ENCODE peak calls at places on chromosomes 1 and 21, in nine cellular contexts. Y is HFFc6, V is endodermal cell, F is T-helper 9 cell, I is right atrium auricular region, N is MV-4-11, H is MM.1S, L is dermis blood vessel endothelial cell, K is amniotic stem cell. M is an unnamed sample.

GRCh38 chr1:229553621-229554120 is 4.8 kb downstream of the ABCB10 start:
- DNase-seq in Y (no peak), V (no peak), F (no peak), I (no peak), N (peak; percentile 62), H (no peak), L (no peak), K (no peak), M (no peak)

GRCh38 chr1:60299581-60299980 is 226.0 kb upstream of the C1orf87 start:
- DNase-seq in Y (no peak), V (no peak), F (no peak), I (no peak), N (no peak), H (no peak), L (no peak), K (no peak), M (no peak)

GRCh38 chr1:50080904-50081586 is 27.7 kb upstream of the ELAVL4 start:
- DNase-seq in Y (no peak), V (peak; percentile 55), F (no peak), I (no peak), N (no peak), H (peak; percentile 51), L (no peak), K (no peak), M (no peak)

GRCh38 chr1:46289134-46289494 is 14.3 kb downstream of the LRRC41 start:
- DNase-seq in Y (no peak), V (no peak), F (no peak), I (no peak), N (no peak), H (no peak), L (no peak), K (no peak), M (no peak)

GRCh38 chr1:86753700-86754099 is 49.3 kb downstream of the SH3GLB1 start:
- DNase-seq in Y (no peak), V (peak; percentile 72), F (no peak), I (no peak), N (no peak), H (peak; percentile 88), L (peak; percentile 51), K (no peak), M (no peak)

GRCh38 chr1:145714524-145715111 is 4.7 kb upstream of the CD160 start:
- DNase-seq in Y (no peak), V (no peak), F (no peak), I (no peak), N (no peak), H (no peak), L (no peak), K (no peak), M (no peak)

GRCh38 chr1:239575113-239575512 is 188.7 kb downstream of the CHRM3 start:
- DNase-seq in Y (no peak), V (no peak), F (no peak), I (no peak), N (no peak), H (no peak), L (no peak), K (no peak), M (no peak)

GRCh38 chr21:32414579-32415358 is 2.3 kb downstream of the EVA1C start:
- DNase-seq in Y (peak; percentile 60), V (no peak), F (no peak), I (no peak), N (no peak), H (no peak), L (peak; percentile 78), K (no peak), M (no peak)

GRCh38 chr1:81999364-81999763 is 198.6 kb downstream of the ADGRL2 start:
- DNase-seq in Y (no peak), V (no peak), F (no peak), I (no peak), N (no peak), H (no peak), L (no peak), K (no peak), M (no peak)

GRCh38 chr1:109617291-109617801 is 2.1 kb downstream of the GNAT2 start:
- DNase-seq in Y (peak; percentile 81), V (peak; percentile 75), F (no peak), I (no peak), N (peak; percentile 77), H (no peak), L (peak; percentile 96), K (peak; percentile 54), M (no peak)

GRCh38 chr21:29643289-29643688 is 296.5 kb downstream of the GRIK1 start:
- DNase-seq in Y (no peak), V (no peak), F (no peak), I (no peak), N (no peak), H (no peak), L (no peak), K (no peak), M (no peak)

GRCh38 chr1:184160942-184161698 is 109.6 kb downstream of the TSEN15 start:
- DNase-seq in Y (peak; percentile 92), V (no peak), F (no peak), I (peak; percentile 66), N (no peak), H (no peak), L (no peak), K (no peak), M (no peak)

GRCh38 chr21:32411366-32412161 is 942 bp upstream of the EVA1C start:
- DNase-seq in Y (peak; percentile 24), V (peak; percentile 71), F (peak; percentile 44), I (peak; percentile 96), N (no peak), H (no peak), L (peak; percentile 80), K (no peak), M (peak; percentile 96)

GRCh38 chr21:40011371-40011770 is 144.1 kb downstream of the PCP4 start:
- DNase-seq in Y (no peak), V (no peak), F (no peak), I (no peak), N (no peak), H (no peak), L (no peak), K (no peak), M (no peak)

GRCh38 chr1:156191292-156191954 is 2.5 kb upstream of the SLC25A44 start:
- DNase-seq in Y (no peak), V (no peak), F (no peak), I (no peak), N (no peak), H (no peak), L (no peak), K (no peak), M (no peak)

GRCh38 chr1:111205724-111206070 is 5.3 kb upstream of the DENND2D start:
- DNase-seq in Y (peak; percentile 17), V (no peak), F (no peak), I (no peak), N (peak; percentile 72), H (no peak), L (no peak), K (no peak), M (no peak)

GRCh38 chr1:71587961-71588360 is 507.1 kb upstream of the ZRANB2 start:
- DNase-seq in Y (peak; percentile 19), V (no peak), F (no peak), I (no peak), N (peak; percentile 39), H (peak; percentile 32), L (peak; percentile 8), K (peak; percentile 35), M (no peak)

GRCh38 chr21:45522381-45522780 is 19.9 kb downstream of the SLC19A1 start:
- DNase-seq in Y (no peak), V (no peak), F (no peak), I (no peak), N (no peak), H (no peak), L (no peak), K (no peak), M (no peak)

GRCh38 chr1:116909511-116910378 is at the start of gene PTGFRN:
- DNase-seq in Y (no peak), V (peak; percentile 92), F (peak; percentile 4), I (peak; percentile 77), N (peak; percentile 28), H (no peak), L (peak; percentile 52), K (peak; percentile 35), M (peak; percentile 80)

GRCh38 chr1:47647327-47647845 is 209.5 kb downstream of the FOXD2 start:
- DNase-seq in Y (no peak), V (no peak), F (no peak), I (no peak), N (no peak), H (no peak), L (no peak), K (no peak), M (no peak)

GRCh38 chr1:154442006-154442740 is 37.0 kb downstream of the IL6R start:
- DNase-seq in Y (no peak), V (peak; percentile 65), F (no peak), I (no peak), N (no peak), H (no peak), L (peak; percentile 49), K (no peak), M (no peak)

GRCh38 chr1:51950701-51951100 is 39.8 kb downstream of the RAB3B start:
- DNase-seq in Y (no peak), V (no peak), F (no peak), I (no peak), N (no peak), H (no peak), L (no peak), K (no peak), M (no peak)

GRCh38 chr1:246005067-246005466 is 502.0 kb downstream of the SMYD3 start:
- DNase-seq in Y (peak; percentile 95), V (no peak), F (no peak), I (no peak), N (peak; percentile 84), H (no peak), L (no peak), K (peak; percentile 83), M (no peak)

GRCh38 chr1:236394905-236395779 is 1.1 kb downstream of the EDARADD start:
- DNase-seq in Y (no peak), V (peak; percentile 88), F (peak; percentile 42), I (no peak), N (no peak), H (no peak), L (peak; percentile 7), K (peak; percentile 22), M (no peak)

GRCh38 chr1:89762431-89762800 is 58.4 kb upstream of the LRRC8D start:
- DNase-seq in Y (no peak), V (no peak), F (no peak), I (no peak), N (no peak), H (peak; percentile 21), L (no peak), K (no peak), M (no peak)

M was measured in coronary artery.